ENCODE peak calls at places on chromosomes 5 and 9, in six cellular contexts. W is spleen, V is ovary, O is GM03348, K is amniotic stem cell, A is fibroblast of lung. S is an unnamed sample.

GRCh38 chr5:173573126-173573960 is 43.1 kb downstream of the BOD1 start:
- DNase-seq in W (peak), V (peak), O (peak), K (no peak), A (peak), S (peak)

GRCh38 chr5:27315541-27316282 is 277.3 kb upstream of the CDH9 start:
- DNase-seq in W (no peak), V (no peak), O (peak), K (no peak), A (peak), S (no peak)

GRCh38 chr5:113114559-113114958 is 138.0 kb downstream of the DCP2 start:
- DNase-seq in W (no peak), V (no peak), O (no peak), K (no peak), A (no peak), S (no peak)

GRCh38 chr9:136323420-136323819 is 3.9 kb upstream of the GPSM1 start:
- DNase-seq in W (no peak), V (no peak), O (no peak), K (no peak), A (no peak), S (no peak)

GRCh38 chr5:40452874-40453624 is 226.7 kb upstream of the PTGER4 start:
- DNase-seq in W (no peak), V (no peak), O (no peak), K (no peak), A (no peak), S (no peak)

GRCh38 chr5:89728750-89729149 is 680.8 kb downstream of the CETN3 start:
- DNase-seq in W (no peak), V (peak), O (peak), K (no peak), A (peak), S (peak)

GRCh38 chr5:147084702-147085101 is 150.1 kb upstream of the STK32A start:
- DNase-seq in W (no peak), V (no peak), O (no peak), K (no peak), A (no peak), S (peak)

GRCh38 chr5:53035868-53036381 is 46.8 kb downstream of the ITGA2 start:
- DNase-seq in W (no peak), V (no peak), O (no peak), K (no peak), A (peak), S (no peak)

GRCh38 chr5:135574493-135574892 is 4.3 kb downstream of the CXCL14 start:
- DNase-seq in W (no peak), V (no peak), O (no peak), K (no peak), A (no peak), S (no peak)

GRCh38 chr5:117590944-117591343 is 1016.3 kb upstream of the SEMA6A start:
- DNase-seq in W (no peak), V (no peak), O (no peak), K (peak), A (peak), S (no peak)

GRCh38 chr5:67265951-67266350 is 69.4 kb upstream of the CD180 start:
- DNase-seq in W (no peak), V (no peak), O (no peak), K (no peak), A (peak), S (no peak)

GRCh38 chr5:128052764-128053163 is 30.8 kb upstream of the SLC12A2 start:
- DNase-seq in W (no peak), V (no peak), O (no peak), K (no peak), A (no peak), S (no peak)

GRCh38 chr9:128607642-128608350 is 48.9 kb downstream of the DYNC2I2 start:
- DNase-seq in W (no peak), V (no peak), O (no peak), K (no peak), A (peak), S (peak)

GRCh38 chr5:107218457-107219193 is 452.1 kb downstream of the EFNA5 start:
- DNase-seq in W (no peak), V (no peak), O (no peak), K (no peak), A (no peak), S (no peak)

GRCh38 chr9:121059998-121060636 is 10.0 kb upstream of the C5 start:
- DNase-seq in W (no peak), V (peak), O (peak), K (peak), A (peak), S (peak)

GRCh38 chr5:44536650-44537260 is 147.5 kb upstream of the FGF10 start:
- DNase-seq in W (no peak), V (no peak), O (peak), K (no peak), A (peak), S (peak)

GRCh38 chr9:95264954-95265615 is 52.4 kb downstream of the FANCC start:
- DNase-seq in W (no peak), V (no peak), O (peak), K (no peak), A (peak), S (peak)

GRCh38 chr5:98570661-98571181 is 202.7 kb upstream of the RGMB start:
- DNase-seq in W (no peak), V (no peak), O (peak), K (no peak), A (peak), S (no peak)

GRCh38 chr9:110655723-110656641 is 12.6 kb upstream of the MUSK start:
- DNase-seq in W (no peak), V (peak), O (peak), K (no peak), A (peak), S (no peak)

GRCh38 chr9:19136129-19136528 is 8.8 kb upstream of the PLIN2 start:
- DNase-seq in W (no peak), V (no peak), O (no peak), K (no peak), A (no peak), S (no peak)

GRCh38 chr9:117763314-117763713 is 59.1 kb downstream of the TLR4 start:
- DNase-seq in W (no peak), V (no peak), O (peak), K (no peak), A (no peak), S (no peak)

GRCh38 chr5:15695171-15695676 is 195.2 kb downstream of the FBXL7 start:
- DNase-seq in W (no peak), V (no peak), O (peak), K (peak), A (peak), S (no peak)

GRCh38 chr9:114141553-114142548 is 13.5 kb upstream of the COL27A1 start:
- DNase-seq in W (no peak), V (peak), O (no peak), K (no peak), A (peak), S (no peak)

GRCh38 chr9:19689324-19690087 is 99.3 kb downstream of the SLC24A2 start:
- DNase-seq in W (no peak), V (no peak), O (no peak), K (no peak), A (peak), S (no peak)

S was measured in Ammon's horn.